ENCODE peak calls at places on chromosomes 12 and 14, in six cellular contexts. M, X, P, V, F and B are unnamed samples.

GRCh38 chr12:75735853-75736252 is 224.4 kb upstream of the KRR1 start:
- DNase-seq in M (no peak), X (no peak), P (no peak), V (no peak), F (no peak), B (no peak)

GRCh38 chr12:130664772-130665171 is 51.3 kb downstream of the RIMBP2 start:
- DNase-seq in M (no peak), X (no peak), P (no peak), V (no peak), F (no peak), B (no peak)

GRCh38 chr12:2642896-2643425 is 151.8 kb upstream of the FKBP4 start:
- DNase-seq in M (no peak), X (no peak), P (no peak), V (no peak), F (no peak), B (no peak)

GRCh38 chr12:11754256-11754655 is 104.8 kb downstream of the ETV6 start:
- DNase-seq in M (no peak), X (no peak), P (no peak), V (no peak), F (no peak), B (no peak)

GRCh38 chr14:22558221-22558913 is 30.7 kb downstream of the DAD1 start:
- DNase-seq in M (no peak), X (no peak), P (no peak), V (no peak), F (no peak), B (no peak)

GRCh38 chr12:125092872-125093680 is 27.8 kb downstream of the AACS start:
- DNase-seq in M (no peak), X (peak; percentile 68), P (no peak), V (no peak), F (peak; percentile 41), B (peak; percentile 46)

GRCh38 chr12:87217486-87217885 is 811.7 kb downstream of the C12orf50 start:
- DNase-seq in M (no peak), X (peak; percentile 21), P (no peak), V (no peak), F (peak; percentile 8), B (no peak)

GRCh38 chr12:104342635-104343249 is 39.2 kb downstream of the EID3 start:
- DNase-seq in M (no peak), X (no peak), P (no peak), V (no peak), F (no peak), B (no peak)

GRCh38 chr12:31226639-31227038 is 99.3 kb downstream of the SINHCAF start:
- DNase-seq in M (no peak), X (no peak), P (no peak), V (no peak), F (no peak), B (no peak)

GRCh38 chr12:2240390-2240789 is 187.6 kb downstream of the CACNA1C start:
- DNase-seq in M (no peak), X (no peak), P (no peak), V (no peak), F (no peak), B (no peak)

GRCh38 chr14:51828017-51828797 is 32.2 kb upstream of the GNG2 start:
- DNase-seq in M (peak; percentile 27), X (peak; percentile 67), P (no peak), V (peak; percentile 28), F (peak; percentile 64), B (peak; percentile 18)

GRCh38 chr12:123494124-123494843 is 36.3 kb downstream of the SNRNP35 start:
- DNase-seq in M (no peak), X (no peak), P (no peak), V (no peak), F (no peak), B (no peak)

GRCh38 chr14:71320107-71320733 is 413.0 kb downstream of the PCNX1 start:
- DNase-seq in M (peak; percentile 98), X (peak; percentile 99), P (peak; percentile 98), V (peak; percentile 92), F (peak; percentile 96), B (peak; percentile 98)

GRCh38 chr12:124883263-124883876 is 19.7 kb upstream of the SCARB1 start:
- DNase-seq in M (no peak), X (no peak), P (no peak), V (no peak), F (no peak), B (no peak)

GRCh38 chr14:64549805-64550538 is at the start of gene PPP1R36:
- DNase-seq in M (no peak), X (no peak), P (no peak), V (no peak), F (no peak), B (no peak)

GRCh38 chr12:13428538-13429265 is 232.2 kb downstream of the EMP1 start:
- DNase-seq in M (no peak), X (no peak), P (no peak), V (no peak), F (peak; percentile 3), B (no peak)

GRCh38 chr14:99057684-99058083 is 214.3 kb downstream of the BCL11B start:
- DNase-seq in M (no peak), X (no peak), P (no peak), V (no peak), F (no peak), B (no peak)

GRCh38 chr12:131275824-131276223 is 322.1 kb downstream of the ADGRD1 start:
- DNase-seq in M (no peak), X (no peak), P (no peak), V (no peak), F (no peak), B (no peak)

GRCh38 chr12:57237952-57238853 is 8.7 kb downstream of the SHMT2 start:
- DNase-seq in M (no peak), X (no peak), P (no peak), V (no peak), F (no peak), B (no peak)

GRCh38 chr12:9132008-9132535 is 16.4 kb upstream of the A2M start:
- DNase-seq in M (no peak), X (peak; percentile 18), P (no peak), V (no peak), F (no peak), B (no peak)